ENCODE peak calls at places on chromosomes 11 and 22, in six cellular contexts. R is uterus, D is AG04449, G is cardiac fibroblast, C is AG04450, Z is neuronal stem cell. M is an unnamed sample.

GRCh38 chr11:2173150-2173693 is 1.6 kb upstream of the TH start:
- DNase-seq in R (no peak), D (no peak), G (no peak), C (no peak), Z (no peak), M (no peak)

GRCh38 chr11:124890701-124891389 is 6.8 kb downstream of the ROBO4 start:
- DNase-seq in R (no peak), D (no peak), G (no peak), C (no peak), Z (no peak), M (no peak)

GRCh38 chr11:31582697-31583096 is 73.1 kb downstream of the ELP4 start:
- DNase-seq in R (no peak), D (no peak), G (no peak), C (no peak), Z (no peak), M (no peak)

GRCh38 chr22:29661355-29661754 is 57.9 kb downstream of the NF2 start:
- DNase-seq in R (no peak), D (no peak), G (no peak), C (no peak), Z (no peak), M (no peak)

GRCh38 chr22:49883294-49883640 is 29.6 kb downstream of the ZBED4 start:
- DNase-seq in R (no peak), D (no peak), G (no peak), C (no peak), Z (no peak), M (peak)

GRCh38 chr11:9269492-9270030 is 4.4 kb upstream of the DENND5A start:
- DNase-seq in R (no peak), D (no peak), G (peak), C (no peak), Z (no peak), M (peak)

GRCh38 chr22:45671783-45672563 is at the start of gene ATXN10:
- DNase-seq in R (peak), D (no peak), G (peak), C (no peak), Z (peak), M (no peak)

GRCh38 chr11:1832989-1833365 is 1.8 kb upstream of the SYT8 start:
- DNase-seq in R (no peak), D (no peak), G (no peak), C (no peak), Z (no peak), M (no peak)

GRCh38 chr22:19292262-19293230 is 1.0 kb upstream of the CLTCL1 start:
- DNase-seq in R (peak), D (no peak), G (peak), C (no peak), Z (no peak), M (no peak)

GRCh38 chr11:40273192-40273732 is 1186.2 kb downstream of the LRRC4C start:
- DNase-seq in R (no peak), D (no peak), G (no peak), C (no peak), Z (no peak), M (no peak)

GRCh38 chr11:12402691-12403120 is 25.3 kb downstream of the PARVA start:
- DNase-seq in R (no peak), D (no peak), G (peak), C (no peak), Z (no peak), M (no peak)

GRCh38 chr11:82671451-82671850 is 62.2 kb downstream of the FAM181B start:
- DNase-seq in R (no peak), D (no peak), G (no peak), C (no peak), Z (no peak), M (no peak)

GRCh38 chr11:2578006-2578933 is 121.5 kb downstream of the KCNQ1OT1 start:
- DNase-seq in R (peak), D (no peak), G (no peak), C (no peak), Z (no peak), M (no peak)

GRCh38 chr11:2400761-2401435 is 348 bp downstream of the TSSC4 start:
- DNase-seq in R (no peak), D (no peak), G (no peak), C (no peak), Z (no peak), M (no peak)

GRCh38 chr22:39915295-39915726 is 14.4 kb downstream of the GRAP2 start:
- DNase-seq in R (no peak), D (no peak), G (no peak), C (no peak), Z (no peak), M (no peak)

GRCh38 chr11:67379061-67380058 is 6.0 kb upstream of the CLCF1 start:
- DNase-seq in R (peak), D (no peak), G (no peak), C (no peak), Z (no peak), M (no peak)

GRCh38 chr11:85661972-85662664 is 2.8 kb downstream of the CREBZF start:
- DNase-seq in R (no peak), D (no peak), G (no peak), C (no peak), Z (no peak), M (no peak)

GRCh38 chr11:120128392-120129172 is 9.3 kb downstream of the TRIM29 start:
- DNase-seq in R (peak), D (peak), G (peak), C (no peak), Z (no peak), M (no peak)

DNA sequence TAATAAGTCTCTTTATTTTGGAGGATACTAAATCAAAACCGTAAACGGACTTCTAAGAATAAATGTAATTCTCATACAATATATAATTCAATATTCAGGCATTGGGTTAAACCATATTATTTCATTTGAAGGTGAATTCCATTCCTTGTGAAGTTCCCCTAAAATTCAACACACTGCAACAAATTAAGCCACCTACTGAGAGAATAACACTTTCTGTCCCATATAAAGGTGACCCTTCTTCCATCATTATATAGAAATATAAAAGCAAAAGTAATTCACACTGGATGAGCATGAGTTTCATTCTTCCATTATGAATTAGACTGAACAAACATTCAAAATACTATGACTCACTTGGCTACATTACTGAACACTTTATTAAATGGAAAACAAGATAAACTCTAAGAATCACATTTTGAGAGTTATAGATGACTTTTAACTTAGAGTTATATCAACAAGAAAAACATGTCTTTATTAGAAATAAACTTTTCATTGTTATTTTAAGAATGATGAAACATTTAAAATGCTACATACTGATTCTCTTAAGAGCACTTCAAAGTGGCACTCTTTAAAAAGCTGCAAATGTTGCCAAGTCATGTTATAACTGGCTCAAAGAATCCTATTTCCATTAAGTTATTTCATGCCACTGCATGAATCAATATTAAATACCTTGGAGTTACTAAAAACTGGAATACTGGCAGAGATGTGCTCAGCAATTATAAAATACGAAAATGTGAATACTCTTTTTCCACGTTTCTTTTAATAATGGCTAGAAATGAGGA is 2.7 kb downstream of the SESN3 start:
- DNase-seq in R (no peak), D (no peak), G (peak), C (no peak), Z (no peak), M (no peak)
- H3K4me3 ChIP-seq in R (peak), D (no peak), G (no peak), C (no peak), Z (peak), M (peak)

GRCh38 chr11:6438979-6439571 is 1.7 kb downstream of the HPX start:
- DNase-seq in R (no peak), D (no peak), G (peak), C (no peak), Z (peak), M (no peak)
- H3K4me3 ChIP-seq in R (no peak), D (no peak), G (no peak), C (no peak), Z (no peak), M (no peak)

GRCh38 chr11:118908931-118909618 is 16.7 kb downstream of the BCL9L start:
- DNase-seq in R (peak), D (no peak), G (peak), C (peak), Z (no peak), M (peak)
- H3K4me3 ChIP-seq in R (peak), D (peak), G (peak), C (peak), Z (peak), M (peak)

GRCh38 chr11:126585388-126586302 is 230.2 kb downstream of the ST3GAL4 start:
- DNase-seq in R (peak), D (peak), G (peak), C (peak), Z (no peak), M (peak)
- H3K4me3 ChIP-seq in R (peak), D (peak), G (no peak), C (peak), Z (no peak), M (peak)

M was measured in retinal pigment epithelial cell.